ENCODE peak calls at places on chromosomes 4 and X, in six cellular contexts. C is HCT116, T is K562, Z is A549, I is HepG2, G is GM23338. K is an unnamed sample.
A peak's percentile ranks its signal among the peaks of the same experiment; 100 is the strongest.

GRCh38 chr4:5751918-5752802 is 41.2 kb downstream of the EVC start:
- DNase-seq in C (no peak), G (peak; percentile 87), I (no peak), Z (no peak), T (no peak), K (no peak)

GRCh38 chr4:107035711-107036601 is at the start of gene DKK2:
- DNase-seq in Z (no peak), T (no peak), G (peak; percentile 62), C (no peak), I (no peak), K (no peak)

GRCh38 chr4:144591401-144591800 is 54.6 kb upstream of the HHIP start:
- DNase-seq in G (no peak), Z (peak; percentile 48), I (no peak), T (no peak), C (no peak), K (no peak)

GRCh38 chrX:119468186-119468929 is at the start of gene SLC25A5:
- DNase-seq in I (peak; percentile 75), T (peak; percentile 88), Z (peak; percentile 88), C (no peak), G (peak; percentile 84), K (no peak)

GRCh38 chr4:168656055-168656660 is 159.3 kb downstream of the PALLD start:
- DNase-seq in Z (no peak), G (no peak), I (no peak), T (no peak), C (no peak), K (no peak)

GRCh38 chr4:39998659-39999345 is 21.1 kb upstream of the PDS5A start:
- DNase-seq in Z (peak; percentile 75), G (peak; percentile 24), I (no peak), C (no peak), T (no peak), K (no peak)

GRCh38 chr4:33052241-33052640 is 2332.1 kb downstream of the PCDH7 start:
- DNase-seq in C (no peak), G (no peak), Z (no peak), T (no peak), I (no peak), K (no peak)

GRCh38 chrX:54116391-54116790 is 66.7 kb downstream of the FAM120C start:
- DNase-seq in C (no peak), Z (no peak), I (no peak), G (peak; percentile 3), T (no peak), K (no peak)

GRCh38 chr4:72112514-72113156 is 80.8 kb downstream of the NPFFR2 start:
- DNase-seq in G (no peak), C (peak; percentile 39), Z (peak; percentile 55), I (peak; percentile 32), T (peak; percentile 13), K (peak; percentile 20)

DNA sequence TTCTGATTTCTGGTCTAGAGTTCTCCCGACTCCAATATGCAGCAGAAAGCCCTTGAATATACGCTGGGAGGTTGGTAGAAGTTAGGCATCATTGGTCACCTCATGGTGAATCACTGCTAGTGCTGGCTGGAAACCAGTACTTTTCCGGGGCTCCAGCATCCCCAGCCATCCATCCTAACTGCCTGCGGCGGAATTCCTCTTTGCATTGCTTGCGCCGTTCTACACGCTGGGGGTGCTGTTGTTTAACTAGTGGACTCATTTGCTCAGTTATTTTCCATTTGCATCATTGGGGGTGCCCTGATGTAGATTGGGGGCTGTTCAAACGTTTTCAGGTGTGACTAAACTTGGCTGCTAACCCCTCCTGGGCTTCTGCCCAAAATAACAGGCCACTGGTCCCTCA is 23.3 kb upstream of the GPR50 start:
- DNase-seq in I (peak; percentile 0), G (peak; percentile 83), Z (peak; percentile 25), T (peak; percentile 8), C (no peak), K (peak; percentile 2)
- TF ChIP-seq REST in I (no peak), G (no peak), Z (no peak), T (no peak), C (no peak), K (no peak)

DNA sequence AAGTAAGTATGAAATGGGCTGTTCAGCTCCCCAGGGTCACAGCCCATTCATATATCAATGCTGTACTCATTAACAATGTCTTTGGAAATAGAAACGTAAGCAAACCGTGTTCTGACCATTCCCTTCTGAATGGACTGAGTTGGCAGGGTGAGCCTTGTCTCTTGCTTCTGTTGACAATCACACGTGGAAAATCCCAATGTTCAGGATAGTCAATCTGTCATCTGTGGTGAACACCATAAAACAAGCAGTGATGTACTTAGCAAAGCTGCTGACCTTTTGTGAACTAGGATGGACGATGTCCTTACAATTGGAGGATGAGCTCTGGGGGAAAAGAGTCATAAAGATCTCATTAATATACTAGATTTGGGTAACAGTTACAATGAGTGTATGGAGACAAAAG is 109.6 kb upstream of the PAQR3 start:
- DNase-seq in C (no peak), Z (no peak), G (no peak), T (no peak), I (no peak), K (no peak)
- TF ChIP-seq REST in C (no peak), Z (no peak), G (no peak), T (no peak), I (no peak), K (no peak)

GRCh38 chr4:45751877-45752276 is 372.0 kb downstream of the GABRG1 start:
- DNase-seq in G (no peak), C (no peak), I (no peak), Z (no peak), T (no peak), K (no peak)
- TF ChIP-seq REST in G (no peak), C (no peak), I (no peak), Z (no peak), T (no peak), K (no peak)

GRCh38 chr4:152050098-152050497 is 289.3 kb upstream of the GATB start:
- DNase-seq in Z (no peak), T (no peak), I (no peak), G (no peak), C (no peak), K (no peak)

GRCh38 chr4:152047451-152047850 is 286.6 kb upstream of the GATB start:
- DNase-seq in I (no peak), T (no peak), C (no peak), G (no peak), Z (no peak), K (no peak)

GRCh38 chr4:152054731-152055130 is 293.9 kb upstream of the GATB start:
- DNase-seq in G (no peak), C (no peak), I (no peak), Z (no peak), T (no peak), K (no peak)

DNA sequence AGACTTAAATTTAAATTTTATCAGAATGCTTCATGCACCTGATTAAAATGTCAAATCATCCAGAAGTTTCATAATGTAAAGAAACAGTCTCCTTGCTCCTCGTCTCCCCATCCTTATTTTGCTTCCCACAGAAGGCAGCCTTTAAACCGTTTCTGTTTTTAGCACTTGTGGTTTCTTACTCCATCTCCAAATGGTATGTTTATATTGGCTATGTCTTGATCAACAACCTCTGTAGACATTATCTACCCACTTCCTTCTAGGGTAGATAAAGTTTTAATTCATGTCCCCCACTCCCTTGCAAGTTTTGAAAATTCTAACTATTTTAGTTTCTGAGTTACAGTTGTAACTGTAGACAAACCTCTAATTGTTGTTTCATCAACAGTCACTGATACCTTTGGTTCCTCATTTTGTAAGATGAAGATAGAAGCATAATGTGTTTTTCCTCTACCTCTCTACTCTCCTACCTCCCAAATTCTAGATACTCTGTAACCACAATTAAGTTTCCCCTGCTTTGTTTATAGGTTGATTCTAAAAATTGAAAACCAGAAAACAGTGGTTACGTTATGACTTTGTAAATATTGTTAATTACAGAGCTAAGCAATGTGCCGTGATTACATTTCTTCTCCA is 291.7 kb upstream of the GATB start:
- DNase-seq in C (no peak), Z (no peak), G (no peak), T (no peak), I (no peak), K (no peak)
- TF ChIP-seq REST in C (no peak), Z (no peak), G (no peak), T (no peak), I (no peak), K (no peak)